ENCODE peak calls at places on chromosomes 4 and X, in ten cellular contexts. One of them, this sample, is unnamed.

GRCh38 chr4:102554482-102554881 is 53.3 kb downstream of the NFKB1 start:
- DNase-seq in lower leg skin: peak
- DNase-seq in HCT116: no peak
- DNase-seq in omental fat pad: no peak
- DNase-seq in CD4-positive, alpha-beta T cell: no peak
- DNase-seq in body of pancreas: peak
- DNase-seq in thoracic aorta: no peak
- DNase-seq in endothelial cell: no peak
- DNase-seq in RWPE1: no peak
- DNase-seq in B cell: no peak
- DNase-seq in this sample: no peak

GRCh38 chrX:103877571-103877970 is 45.5 kb upstream of the RAB9B start:
- DNase-seq in omental fat pad: no peak
- DNase-seq in endothelial cell: no peak
- DNase-seq in thoracic aorta: no peak
- DNase-seq in lower leg skin: no peak
- DNase-seq in HCT116: no peak
- DNase-seq in body of pancreas: no peak
- DNase-seq in RWPE1: no peak
- DNase-seq in CD4-positive, alpha-beta T cell: no peak
- DNase-seq in B cell: no peak
- DNase-seq in this sample: no peak

GRCh38 chr4:2767705-2768074 is 11.6 kb upstream of the TNIP2 start:
- DNase-seq in endothelial cell: no peak
- DNase-seq in thoracic aorta: no peak
- DNase-seq in body of pancreas: peak
- DNase-seq in RWPE1: no peak
- DNase-seq in HCT116: no peak
- DNase-seq in lower leg skin: no peak
- DNase-seq in omental fat pad: no peak
- DNase-seq in CD4-positive, alpha-beta T cell: no peak
- DNase-seq in B cell: no peak
- DNase-seq in this sample: no peak

GRCh38 chrX:6432211-6432610 is 102.7 kb downstream of the VCX3A start:
- DNase-seq in body of pancreas: no peak
- DNase-seq in endothelial cell: no peak
- DNase-seq in B cell: no peak
- DNase-seq in omental fat pad: no peak
- DNase-seq in RWPE1: no peak
- DNase-seq in CD4-positive, alpha-beta T cell: no peak
- DNase-seq in HCT116: no peak
- DNase-seq in lower leg skin: no peak
- DNase-seq in thoracic aorta: no peak
- DNase-seq in this sample: no peak

GRCh38 chrX:16730450-16730849 is 11.0 kb downstream of the SYAP1 start:
- DNase-seq in B cell: no peak
- DNase-seq in HCT116: no peak
- DNase-seq in omental fat pad: no peak
- DNase-seq in thoracic aorta: no peak
- DNase-seq in body of pancreas: no peak
- DNase-seq in RWPE1: no peak
- DNase-seq in endothelial cell: no peak
- DNase-seq in lower leg skin: no peak
- DNase-seq in CD4-positive, alpha-beta T cell: no peak
- DNase-seq in this sample: no peak

GRCh38 chrX:150291014-150291413 is 72.1 kb upstream of the MAMLD1 start:
- DNase-seq in CD4-positive, alpha-beta T cell: no peak
- DNase-seq in body of pancreas: no peak
- DNase-seq in B cell: no peak
- DNase-seq in RWPE1: no peak
- DNase-seq in lower leg skin: peak
- DNase-seq in HCT116: no peak
- DNase-seq in thoracic aorta: no peak
- DNase-seq in endothelial cell: no peak
- DNase-seq in omental fat pad: no peak
- DNase-seq in this sample: no peak

GRCh38 chr4:36281384-36282106 is at the start of gene DTHD1:
- DNase-seq in HCT116: no peak
- DNase-seq in thoracic aorta: no peak
- DNase-seq in CD4-positive, alpha-beta T cell: no peak
- DNase-seq in B cell: no peak
- DNase-seq in body of pancreas: no peak
- DNase-seq in endothelial cell: no peak
- DNase-seq in omental fat pad: no peak
- DNase-seq in lower leg skin: no peak
- DNase-seq in RWPE1: peak
- DNase-seq in this sample: no peak

GRCh38 chr4:41613362-41613761 is 75.4 kb downstream of the LIMCH1 start:
- DNase-seq in lower leg skin: no peak
- DNase-seq in body of pancreas: no peak
- DNase-seq in HCT116: no peak
- DNase-seq in RWPE1: no peak
- DNase-seq in B cell: no peak
- DNase-seq in omental fat pad: no peak
- DNase-seq in CD4-positive, alpha-beta T cell: no peak
- DNase-seq in endothelial cell: no peak
- DNase-seq in thoracic aorta: no peak
- DNase-seq in this sample: no peak

GRCh38 chr4:73976716-73977115 is 5.1 kb downstream of the PF4 start:
- DNase-seq in CD4-positive, alpha-beta T cell: no peak
- DNase-seq in HCT116: no peak
- DNase-seq in B cell: no peak
- DNase-seq in lower leg skin: no peak
- DNase-seq in thoracic aorta: no peak
- DNase-seq in RWPE1: no peak
- DNase-seq in body of pancreas: no peak
- DNase-seq in endothelial cell: no peak
- DNase-seq in omental fat pad: no peak
- DNase-seq in this sample: no peak

GRCh38 chrX:97628807-97629596 is 745.3 kb downstream of the RPA4 start:
- DNase-seq in body of pancreas: no peak
- DNase-seq in CD4-positive, alpha-beta T cell: no peak
- DNase-seq in RWPE1: no peak
- DNase-seq in endothelial cell: no peak
- DNase-seq in thoracic aorta: no peak
- DNase-seq in B cell: no peak
- DNase-seq in lower leg skin: no peak
- DNase-seq in omental fat pad: no peak
- DNase-seq in HCT116: no peak
- DNase-seq in this sample: no peak

GRCh38 chr4:105994061-105994460 is 98.8 kb downstream of the NPNT start:
- DNase-seq in lower leg skin: no peak
- DNase-seq in body of pancreas: no peak
- DNase-seq in CD4-positive, alpha-beta T cell: no peak
- DNase-seq in HCT116: no peak
- DNase-seq in B cell: no peak
- DNase-seq in RWPE1: no peak
- DNase-seq in omental fat pad: no peak
- DNase-seq in endothelial cell: no peak
- DNase-seq in thoracic aorta: no peak
- DNase-seq in this sample: no peak

GRCh38 chr4:184309241-184310170 is 91.8 kb upstream of the ENPP6 start:
- DNase-seq in omental fat pad: no peak
- DNase-seq in body of pancreas: no peak
- DNase-seq in CD4-positive, alpha-beta T cell: no peak
- DNase-seq in HCT116: no peak
- DNase-seq in lower leg skin: no peak
- DNase-seq in thoracic aorta: no peak
- DNase-seq in RWPE1: no peak
- DNase-seq in B cell: no peak
- DNase-seq in endothelial cell: no peak
- DNase-seq in this sample: no peak

GRCh38 chr4:3827616-3828492 is 61.7 kb downstream of the ADRA2C start:
- DNase-seq in body of pancreas: peak
- DNase-seq in lower leg skin: peak
- DNase-seq in CD4-positive, alpha-beta T cell: no peak
- DNase-seq in HCT116: no peak
- DNase-seq in RWPE1: peak
- DNase-seq in thoracic aorta: peak
- DNase-seq in B cell: no peak
- DNase-seq in endothelial cell: no peak
- DNase-seq in omental fat pad: no peak
- DNase-seq in this sample: no peak

GRCh38 chrX:27715610-27716009 is 92.2 kb upstream of the MAGEB10 start:
- DNase-seq in HCT116: no peak
- DNase-seq in CD4-positive, alpha-beta T cell: no peak
- DNase-seq in B cell: no peak
- DNase-seq in lower leg skin: no peak
- DNase-seq in RWPE1: no peak
- DNase-seq in thoracic aorta: no peak
- DNase-seq in endothelial cell: no peak
- DNase-seq in body of pancreas: no peak
- DNase-seq in omental fat pad: no peak
- DNase-seq in this sample: no peak

GRCh38 chr4:137707626-137708025 is 175.3 kb upstream of the PCDH18 start:
- DNase-seq in HCT116: no peak
- DNase-seq in endothelial cell: no peak
- DNase-seq in body of pancreas: no peak
- DNase-seq in CD4-positive, alpha-beta T cell: no peak
- DNase-seq in B cell: no peak
- DNase-seq in lower leg skin: no peak
- DNase-seq in RWPE1: peak
- DNase-seq in omental fat pad: no peak
- DNase-seq in thoracic aorta: no peak
- DNase-seq in this sample: no peak

DNA sequence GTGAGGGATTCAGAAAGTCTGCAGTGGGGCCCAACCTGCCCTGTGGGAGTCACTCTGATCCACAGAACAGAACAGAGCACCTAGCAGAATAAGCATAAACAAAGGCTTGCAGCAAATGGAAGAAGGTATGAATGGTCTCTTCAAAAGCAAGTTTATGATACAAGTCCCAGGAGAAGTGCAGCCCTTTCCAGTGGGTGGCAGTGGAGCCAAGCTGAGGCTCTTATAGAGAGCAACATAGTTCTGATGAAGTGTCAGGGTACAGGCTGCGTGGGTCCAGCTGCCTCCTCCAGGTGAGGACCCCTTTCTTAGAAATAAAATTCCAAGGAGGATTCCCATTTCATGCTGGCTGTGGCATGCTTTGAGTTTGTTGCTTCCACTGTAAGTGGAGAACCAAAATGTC is 88.8 kb upstream of the PAK3 start:
- DNase-seq in CD4-positive, alpha-beta T cell: no peak
- DNase-seq in lower leg skin: no peak
- DNase-seq in thoracic aorta: no peak
- DNase-seq in RWPE1: no peak
- DNase-seq in body of pancreas: peak
- DNase-seq in omental fat pad: no peak
- DNase-seq in HCT116: no peak
- DNase-seq in endothelial cell: no peak
- DNase-seq in B cell: no peak
- DNase-seq in this sample: no peak
- TF ChIP-seq CTCF in CD4-positive, alpha-beta T cell: no peak
- TF ChIP-seq CTCF in lower leg skin: no peak
- TF ChIP-seq CTCF in thoracic aorta: no peak
- TF ChIP-seq CTCF in RWPE1: no peak
- TF ChIP-seq CTCF in body of pancreas: no peak
- TF ChIP-seq CTCF in omental fat pad: no peak
- TF ChIP-seq CTCF in HCT116: no peak
- TF ChIP-seq CTCF in endothelial cell: no peak
- TF ChIP-seq CTCF in B cell: no peak
- TF ChIP-seq CTCF in this sample: no peak

DNA sequence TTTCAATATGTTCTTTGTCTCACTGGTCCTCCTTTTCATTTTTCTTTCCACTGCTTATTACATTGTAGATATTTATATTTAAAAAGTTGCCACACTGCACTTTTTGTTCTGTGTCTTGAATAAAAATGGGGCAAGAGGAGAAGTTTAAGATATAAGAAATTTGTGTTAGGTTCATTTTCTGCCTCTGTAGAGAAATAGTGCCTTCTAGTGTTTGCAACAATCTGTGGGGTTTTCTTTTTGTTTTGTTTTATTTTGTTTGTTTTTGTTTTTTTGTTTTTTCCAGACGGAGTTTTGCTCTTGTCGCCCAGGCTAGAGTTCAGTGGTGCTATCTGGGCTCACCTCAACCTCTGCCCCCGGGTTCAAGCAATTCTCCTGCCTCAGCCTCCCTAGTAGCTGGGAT is 20.1 kb upstream of the SMIM14 start:
- DNase-seq in CD4-positive, alpha-beta T cell: no peak
- DNase-seq in omental fat pad: no peak
- DNase-seq in lower leg skin: no peak
- DNase-seq in B cell: no peak
- DNase-seq in HCT116: no peak
- DNase-seq in body of pancreas: no peak
- DNase-seq in endothelial cell: no peak
- DNase-seq in RWPE1: no peak
- DNase-seq in thoracic aorta: no peak
- DNase-seq in this sample: no peak
- TF ChIP-seq CTCF in CD4-positive, alpha-beta T cell: peak
- TF ChIP-seq CTCF in omental fat pad: no peak
- TF ChIP-seq CTCF in lower leg skin: no peak
- TF ChIP-seq CTCF in B cell: no peak
- TF ChIP-seq CTCF in HCT116: peak
- TF ChIP-seq CTCF in body of pancreas: peak
- TF ChIP-seq CTCF in endothelial cell: no peak
- TF ChIP-seq CTCF in RWPE1: no peak
- TF ChIP-seq CTCF in thoracic aorta: peak
- TF ChIP-seq CTCF in this sample: peak

DNA sequence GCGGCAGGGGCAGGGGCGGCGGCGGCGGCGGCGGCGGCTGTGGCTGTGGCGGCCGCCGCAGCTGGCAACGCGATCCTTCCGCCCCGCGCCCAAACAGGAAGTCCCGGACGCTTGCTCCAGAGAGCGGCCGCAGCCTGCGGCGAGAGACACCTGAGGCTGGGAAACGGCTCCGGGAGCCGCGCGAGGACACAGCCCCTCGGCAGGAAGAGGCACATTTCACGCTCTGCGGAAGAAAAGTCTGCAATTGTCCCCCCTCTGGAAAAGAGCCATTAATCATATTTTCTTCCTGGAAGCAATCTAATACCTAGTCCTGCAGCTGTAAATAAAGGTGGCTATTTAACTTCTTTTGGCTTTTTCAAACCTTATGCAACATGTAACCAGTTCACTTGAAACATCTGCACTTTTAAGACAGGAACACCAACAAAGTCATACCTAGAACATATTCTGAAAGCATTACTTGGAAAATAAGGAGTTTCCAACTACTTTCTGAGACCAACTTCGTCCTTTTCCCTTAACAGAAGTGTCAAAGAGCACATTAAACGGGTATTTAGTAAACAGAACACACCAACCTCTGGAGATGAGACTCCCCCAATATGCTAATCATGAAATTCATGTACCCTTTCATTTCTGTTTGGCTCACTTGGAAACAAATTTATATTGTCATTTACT is 69.0 kb downstream of the NOCT start:
- DNase-seq in body of pancreas: no peak
- DNase-seq in B cell: no peak
- DNase-seq in CD4-positive, alpha-beta T cell: no peak
- DNase-seq in thoracic aorta: no peak
- DNase-seq in HCT116: no peak
- DNase-seq in RWPE1: no peak
- DNase-seq in endothelial cell: peak
- DNase-seq in omental fat pad: no peak
- DNase-seq in lower leg skin: no peak
- DNase-seq in this sample: peak
- TF ChIP-seq CTCF in body of pancreas: no peak
- TF ChIP-seq CTCF in B cell: no peak
- TF ChIP-seq CTCF in CD4-positive, alpha-beta T cell: no peak
- TF ChIP-seq CTCF in thoracic aorta: no peak
- TF ChIP-seq CTCF in HCT116: no peak
- TF ChIP-seq CTCF in RWPE1: no peak
- TF ChIP-seq CTCF in endothelial cell: no peak
- TF ChIP-seq CTCF in omental fat pad: no peak
- TF ChIP-seq CTCF in lower leg skin: no peak
- TF ChIP-seq CTCF in this sample: no peak

GRCh38 chr4:61541474-61541873 is 341.3 kb downstream of the ADGRL3 start:
- DNase-seq in lower leg skin: no peak
- DNase-seq in endothelial cell: no peak
- DNase-seq in thoracic aorta: no peak
- DNase-seq in HCT116: no peak
- DNase-seq in omental fat pad: no peak
- DNase-seq in B cell: no peak
- DNase-seq in CD4-positive, alpha-beta T cell: no peak
- DNase-seq in body of pancreas: no peak
- DNase-seq in RWPE1: no peak
- DNase-seq in this sample: no peak
- TF ChIP-seq CTCF in lower leg skin: no peak
- TF ChIP-seq CTCF in endothelial cell: no peak
- TF ChIP-seq CTCF in thoracic aorta: no peak
- TF ChIP-seq CTCF in HCT116: no peak
- TF ChIP-seq CTCF in omental fat pad: no peak
- TF ChIP-seq CTCF in B cell: no peak
- TF ChIP-seq CTCF in CD4-positive, alpha-beta T cell: no peak
- TF ChIP-seq CTCF in body of pancreas: no peak
- TF ChIP-seq CTCF in RWPE1: no peak
- TF ChIP-seq CTCF in this sample: no peak

This sample was measured in GM13977.